ENCODE peak calls at places on chromosomes 1 and 21, in four cellular contexts. F is heart left ventricle, O is uterus, P is adrenal gland. W is an unnamed sample.

GRCh38 chr1:111175349-111175748 is 25.1 kb downstream of the DENND2D start:
- DNase-seq in F (no peak), P (no peak), O (no peak), W (no peak)

GRCh38 chr1:57281324-57281723 is 142.5 kb downstream of the DAB1 start:
- DNase-seq in P (no peak), F (no peak), O (no peak), W (no peak)

GRCh38 chr1:33060579-33061083 is 20.3 kb upstream of the AZIN2 start:
- DNase-seq in P (no peak), F (peak), O (no peak), W (peak)

GRCh38 chr21:31580866-31581276 is 78.6 kb upstream of the SOD1 start:
- DNase-seq in P (peak), O (peak), F (peak), W (peak)

GRCh38 chr1:71232786-71233185 is 152.0 kb upstream of the ZRANB2 start:
- DNase-seq in O (no peak), F (no peak), P (no peak), W (no peak)

GRCh38 chr1:46174448-46175231 is at the start of gene TSPAN1:
- DNase-seq in O (peak), P (peak), F (no peak), W (no peak)

GRCh38 chr1:42013881-42014470 is 95.3 kb upstream of the HIVEP3 start:
- DNase-seq in O (no peak), F (no peak), P (peak), W (no peak)

GRCh38 chr21:44755227-44755626 is 43.9 kb upstream of the TSPEAR start:
- DNase-seq in F (no peak), O (no peak), P (no peak), W (no peak)

GRCh38 chr1:227945891-227946623 is 1.7 kb downstream of the WNT9A start:
- DNase-seq in P (peak), F (peak), O (peak), W (peak)

GRCh38 chr1:42753070-42753469 is 13.0 kb upstream of the CLDN19 start:
- DNase-seq in F (no peak), P (no peak), O (no peak), W (no peak)

GRCh38 chr1:1432951-1433803 is 2.3 kb upstream of the VWA1 start:
- DNase-seq in O (peak), P (peak), F (peak), W (peak)

GRCh38 chr1:181174860-181175259 is 86.4 kb downstream of the IER5 start:
- DNase-seq in O (no peak), P (no peak), F (no peak), W (no peak)

GRCh38 chr1:89635825-89636815 is 3.2 kb downstream of the LRRC8C start:
- DNase-seq in F (no peak), P (no peak), O (no peak), W (no peak)

GRCh38 chr21:38042246-38042645 is 126.0 kb upstream of the KCNJ6 start:
- DNase-seq in P (no peak), O (no peak), F (no peak), W (no peak)

GRCh38 chr1:93348104-93348780 is 2.5 kb downstream of the DR1 start:
- DNase-seq in P (no peak), O (no peak), F (no peak), W (no peak)
- H3K4me3 ChIP-seq in P (peak), O (peak), F (peak), W (no peak)

DNA sequence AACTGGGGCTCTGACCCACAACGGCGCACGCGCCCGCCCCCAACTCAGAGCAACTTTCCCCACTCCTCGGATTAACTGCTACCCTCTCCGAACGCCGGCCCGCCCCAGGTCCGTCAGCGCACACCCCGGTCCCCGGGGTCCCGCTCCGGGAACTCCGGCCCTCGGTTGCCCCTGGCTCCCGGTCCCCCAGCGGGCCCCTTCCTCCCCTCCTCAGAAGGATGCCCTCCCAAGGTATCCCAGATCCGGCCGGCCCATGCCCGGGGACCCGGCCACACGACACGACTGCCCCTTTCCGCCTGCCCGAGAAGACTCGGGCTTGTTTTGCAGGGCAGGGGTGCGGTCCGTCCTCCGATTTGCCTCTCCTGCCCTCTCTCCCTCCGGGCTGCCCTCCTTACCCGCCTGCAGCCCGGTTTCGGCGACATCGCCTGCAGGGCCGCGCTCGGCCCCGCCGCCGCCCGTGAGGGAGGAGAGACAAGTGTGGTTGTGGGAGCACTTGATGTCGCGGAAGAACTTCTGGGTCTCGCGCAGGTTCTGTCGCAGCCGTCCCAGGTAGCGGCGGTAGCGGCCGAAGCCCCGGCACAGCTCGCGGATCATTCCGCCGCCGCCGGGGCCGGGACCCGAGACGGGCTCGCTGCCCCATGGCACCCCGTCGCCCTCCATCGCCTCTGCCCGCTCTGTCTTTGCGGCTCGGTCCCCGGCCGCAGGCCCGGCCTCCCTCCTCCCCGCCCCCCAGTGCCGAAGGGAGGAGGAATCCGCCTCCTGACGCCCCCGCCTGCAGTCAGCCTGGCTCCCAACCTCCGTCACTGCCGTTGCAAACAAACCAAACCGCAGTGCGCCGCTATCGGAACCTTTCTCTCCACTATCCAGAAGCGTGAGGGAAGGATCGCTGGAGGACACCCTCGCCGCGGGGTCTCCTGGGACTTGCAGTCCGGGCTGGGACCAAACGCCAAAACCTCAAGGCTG is at the start of gene DSTYK:
- DNase-seq in F (peak), O (peak), P (peak), W (peak)
- TF ChIP-seq POLR2A in F (peak), O (peak), P (peak), W (no peak)

GRCh38 chr1:40451238-40451585 is 936 bp downstream of the ZFP69B start:
- DNase-seq in P (no peak), O (no peak), F (no peak), W (no peak)

GRCh38 chr1:40454873-40455272 is 4.6 kb downstream of the ZFP69B start:
- DNase-seq in O (no peak), P (no peak), F (no peak), W (no peak)

GRCh38 chr1:40450491-40451237 is 388 bp downstream of the ZFP69B start:
- DNase-seq in O (no peak), F (peak), P (peak), W (no peak)

GRCh38 chr1:40449684-40450490 is at the start of gene ZFP69B:
- DNase-seq in O (peak), F (peak), P (peak), W (peak)
- TF ChIP-seq CTCF in O (peak), F (peak), P (no peak), W (peak)

GRCh38 chr1:12091191-12091590 is 28.1 kb downstream of the TNFRSF8 start:
- DNase-seq in P (no peak), F (no peak), O (no peak), W (no peak)

GRCh38 chr1:12088607-12089006 is 25.5 kb downstream of the TNFRSF8 start:
- DNase-seq in P (no peak), F (no peak), O (no peak), W (no peak)

GRCh38 chr1:12090326-12090725 is 27.2 kb downstream of the TNFRSF8 start:
- DNase-seq in P (no peak), O (no peak), F (no peak), W (no peak)

GRCh38 chr1:12085643-12086260 is 22.6 kb downstream of the TNFRSF8 start:
- DNase-seq in O (no peak), F (no peak), P (no peak), W (no peak)

GRCh38 chr1:12087797-12088314 is 24.8 kb downstream of the TNFRSF8 start:
- DNase-seq in F (no peak), P (no peak), O (no peak), W (no peak)
- H3K4me3 ChIP-seq in F (no peak), P (no peak), O (no peak), W (no peak)

DNA sequence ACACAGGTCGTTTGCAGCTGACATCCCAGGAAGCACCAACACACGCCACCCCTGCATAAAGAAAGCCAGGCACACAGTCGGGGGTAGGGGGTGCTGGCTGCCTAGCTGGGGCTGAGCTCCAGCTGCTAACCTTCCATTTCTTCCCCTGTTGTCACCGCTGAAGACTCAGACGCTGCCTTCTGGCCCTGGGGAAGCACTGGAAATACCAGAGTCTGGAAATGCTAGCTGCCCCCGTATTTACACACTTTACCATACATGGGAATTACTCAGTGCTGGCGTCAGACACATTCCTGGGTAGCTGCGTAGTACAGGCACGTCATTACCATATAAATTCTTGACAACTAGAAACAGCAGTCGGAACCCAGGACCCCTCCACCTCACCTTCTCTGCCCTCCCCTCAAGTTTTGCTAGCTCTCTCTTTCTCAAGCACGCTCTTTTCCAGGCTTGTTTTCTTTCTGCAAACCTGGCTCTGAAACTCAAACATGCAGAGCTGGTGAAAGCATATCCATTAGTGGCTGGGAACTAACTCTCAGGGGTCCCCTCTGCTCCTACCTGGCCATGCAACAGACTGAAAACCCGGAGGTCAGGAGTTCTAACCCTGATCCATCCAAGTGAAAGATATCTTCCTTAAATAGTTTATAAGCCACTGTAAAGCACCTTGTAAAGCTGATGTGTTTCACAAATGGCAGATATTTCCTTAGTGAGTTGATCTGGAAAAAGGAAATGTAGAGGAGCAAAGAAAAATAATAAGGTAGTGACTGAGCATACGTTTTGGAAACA is 3.3 kb downstream of the CSRP1 start:
- DNase-seq in P (no peak), F (peak), O (peak), W (no peak)
- TF ChIP-seq POLR2A in P (peak), F (no peak), O (peak), W (no peak)

GRCh38 chr1:30087465-30087864 is 635.9 kb downstream of the MATN1 start:
- DNase-seq in F (no peak), P (no peak), O (no peak), W (no peak)
- TF ChIP-seq CTCF in F (peak), P (peak), O (no peak), W (no peak)

DNA sequence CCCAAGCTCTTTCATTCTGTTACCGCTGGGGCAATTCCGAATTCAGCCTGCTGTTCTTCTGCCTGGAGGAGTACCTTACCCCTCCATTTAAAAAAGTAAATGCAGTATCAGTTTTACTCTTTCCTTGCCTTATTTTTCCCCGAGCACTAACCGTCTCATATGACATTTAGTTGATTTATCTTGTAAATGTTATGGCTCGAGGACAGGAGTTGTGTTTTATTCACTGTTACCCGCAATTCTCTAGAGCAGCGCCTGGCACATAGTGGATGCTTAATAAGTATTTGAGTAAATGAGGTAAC is 425 bp upstream of the TADA1 start:
- DNase-seq in P (no peak), O (no peak), F (no peak), W (no peak)
- H3K4me3 ChIP-seq in P (peak), O (peak), F (peak), W (no peak)